ENCODE peak calls at places on chromosomes 6 and 20, in nine cellular contexts. B is GM12865, H is heart left ventricle, L is endothelial cell of umbilical vein, X is uterus, I is AG10803, K is Caco-2, M is body of pancreas, Y is IMR-90. E is an unnamed sample.

GRCh38 chr20:35660122-35660937 is 4.4 kb downstream of the CPNE1 start:
- DNase-seq in L (no peak), H (no peak), X (no peak), I (no peak), B (peak), K (no peak), Y (no peak), M (no peak), E (no peak)

GRCh38 chr6:39203398-39203797 is 25.9 kb downstream of the KCNK5 start:
- DNase-seq in B (no peak), X (no peak), Y (no peak), L (no peak), I (no peak), M (no peak), K (no peak), H (no peak), E (no peak)

GRCh38 chr6:74870403-74870802 is 335.4 kb downstream of the COL12A1 start:
- DNase-seq in H (no peak), Y (no peak), M (no peak), K (peak), I (peak), L (no peak), B (no peak), X (no peak), E (peak)

GRCh38 chr20:63533388-63533787 is 3.8 kb downstream of the PTK6 start:
- DNase-seq in K (no peak), M (no peak), I (no peak), Y (no peak), B (no peak), H (peak), X (no peak), L (no peak), E (no peak)

GRCh38 chr6:106084106-106084963 is 1.8 kb upstream of the PRDM1 start:
- DNase-seq in X (no peak), M (peak), H (no peak), L (peak), Y (peak), B (peak), I (peak), K (peak), E (peak)

GRCh38 chr20:22716824-22717351 is 132.5 kb upstream of the FOXA2 start:
- DNase-seq in M (no peak), I (no peak), H (no peak), X (no peak), K (no peak), B (no peak), Y (peak), L (peak), E (no peak)

GRCh38 chr6:117496383-117496990 is 14.0 kb downstream of the DCBLD1 start:
- DNase-seq in M (no peak), H (no peak), Y (peak), B (peak), L (peak), K (no peak), X (no peak), I (peak), E (peak)

GRCh38 chr6:129448965-129449364 is 261.0 kb downstream of the ARHGAP18 start:
- DNase-seq in L (no peak), H (no peak), M (no peak), X (no peak), B (peak), Y (no peak), I (no peak), K (no peak), E (no peak)

GRCh38 chr6:118980063-118980462 is 45.1 kb upstream of the MCM9 start:
- DNase-seq in H (no peak), I (peak), M (no peak), Y (peak), L (no peak), B (no peak), X (no peak), K (peak), E (peak)

GRCh38 chr6:23040899-23041298 is 471.5 kb downstream of the HDGFL1 start:
- DNase-seq in H (no peak), K (no peak), L (no peak), I (no peak), M (no peak), Y (no peak), B (no peak), X (no peak), E (no peak)

GRCh38 chr6:30612213-30612612 is 4.8 kb downstream of the PPP1R10 start:
- DNase-seq in X (no peak), M (no peak), B (no peak), I (peak), K (no peak), L (no peak), Y (peak), H (no peak), E (peak)

GRCh38 chr6:282867-283416 is 9.3 kb upstream of the DUSP22 start:
- DNase-seq in Y (no peak), H (no peak), K (no peak), B (no peak), M (no peak), X (no peak), L (no peak), I (no peak), E (no peak)

GRCh38 chr20:18164356-18164755 is 26.7 kb downstream of the KAT14 start:
- DNase-seq in X (no peak), M (no peak), Y (peak), H (no peak), I (peak), K (no peak), B (no peak), L (no peak), E (peak)

GRCh38 chr6:148085651-148086321 is 256.9 kb upstream of the SASH1 start:
- DNase-seq in L (no peak), I (no peak), X (no peak), B (no peak), M (no peak), K (no peak), H (no peak), Y (peak), E (no peak)

GRCh38 chr6:381742-382461 is 9.7 kb upstream of the IRF4 start:
- DNase-seq in H (no peak), L (no peak), B (no peak), K (no peak), I (no peak), X (no peak), M (no peak), Y (no peak), E (no peak)

GRCh38 chr20:34143951-34144350 is 31.9 kb upstream of the EIF2S2 start:
- DNase-seq in B (no peak), L (peak), H (no peak), M (no peak), Y (peak), K (no peak), X (no peak), I (peak), E (peak)

GRCh38 chr20:51012357-51012756 is 10.6 kb downstream of the KCNG1 start:
- DNase-seq in B (no peak), I (no peak), L (no peak), X (no peak), K (no peak), Y (no peak), H (no peak), M (no peak), E (no peak)

GRCh38 chr6:4459032-4459431 is 317.2 kb upstream of the CDYL start:
- DNase-seq in K (peak), M (no peak), Y (peak), H (no peak), B (no peak), L (peak), I (peak), X (no peak), E (peak)

GRCh38 chr6:7295916-7296315 is 17.1 kb downstream of the SSR1 start:
- DNase-seq in X (no peak), Y (no peak), H (no peak), B (no peak), K (no peak), L (no peak), M (no peak), I (no peak), E (no peak)

GRCh38 chr20:44395183-44395962 is 39.9 kb downstream of the HNF4A start:
- DNase-seq in K (no peak), X (no peak), Y (no peak), M (no peak), I (no peak), B (no peak), L (no peak), H (no peak), E (no peak)

GRCh38 chr6:127102299-127102698 is 16.2 kb upstream of the RSPO3 start:
- DNase-seq in B (no peak), Y (peak), K (no peak), X (no peak), I (peak), H (no peak), M (no peak), L (no peak), E (peak)

GRCh38 chr6:16059496-16059895 is 69.4 kb upstream of the MYLIP start:
- DNase-seq in H (no peak), Y (no peak), L (no peak), B (no peak), M (no peak), I (no peak), K (no peak), X (no peak), E (no peak)

GRCh38 chr6:29941006-29941405 is 1.3 kb upstream of the HLA-A start:
- DNase-seq in X (no peak), M (no peak), I (no peak), H (no peak), L (no peak), K (no peak), B (no peak), Y (no peak), E (peak)

GRCh38 chr6:36839819-36840379 is 655 bp upstream of the CPNE5 start:
- DNase-seq in M (peak), X (peak), K (peak), B (peak), H (peak), I (no peak), L (no peak), Y (no peak), E (no peak)

GRCh38 chr20:49282584-49283171 is 4.8 kb upstream of the ZNFX1 start:
- DNase-seq in M (no peak), B (peak), L (no peak), I (no peak), Y (no peak), K (no peak), H (no peak), X (no peak), E (no peak)

GRCh38 chr6:159463440-159463839 is 229.6 kb downstream of the SOD2 start:
- DNase-seq in H (no peak), L (no peak), K (no peak), I (peak), Y (peak), B (peak), M (no peak), X (no peak), E (peak)

GRCh38 chr6:150025201-150025917 is at the start of gene RAET1L:
- DNase-seq in H (no peak), B (no peak), X (peak), L (peak), K (no peak), I (peak), M (peak), Y (peak), E (peak)

GRCh38 chr6:37473364-37474095 is 26.2 kb downstream of the CCDC167 start:
- DNase-seq in H (peak), I (no peak), K (no peak), X (no peak), L (peak), B (no peak), Y (peak), M (peak), E (no peak)

GRCh38 chr6:75419980-75420379 is 73.6 kb downstream of the FILIP1 start:
- DNase-seq in K (no peak), L (no peak), X (no peak), I (no peak), H (no peak), B (no peak), Y (no peak), M (no peak), E (no peak)

GRCh38 chr20:54680872-54681297 is 205.5 kb downstream of the DOK5 start:
- DNase-seq in B (peak), L (peak), Y (peak), H (no peak), K (peak), I (peak), X (no peak), M (peak), E (peak)

GRCh38 chr6:47135772-47136171 is 93.6 kb upstream of the ADGRF1 start:
- DNase-seq in Y (peak), L (peak), H (no peak), I (peak), K (peak), M (no peak), X (no peak), B (no peak), E (peak)

GRCh38 chr6:109447878-109448555 is 7.5 kb downstream of the SMPD2 start:
- DNase-seq in Y (no peak), L (no peak), M (no peak), H (no peak), B (no peak), I (no peak), K (no peak), X (no peak), E (peak)

GRCh38 chr6:83853178-83853967 is at the start of gene RIPPLY2:
- DNase-seq in K (no peak), B (no peak), I (peak), M (peak), H (no peak), L (peak), X (no peak), Y (peak), E (peak)

GRCh38 chr20:18009116-18009515 is 40.3 kb downstream of the MGME1 start:
- DNase-seq in X (no peak), L (no peak), M (peak), Y (no peak), I (no peak), H (no peak), B (no peak), K (no peak), E (no peak)

GRCh38 chr20:62026564-62026856 is 39.2 kb downstream of the TAF4 start:
- DNase-seq in X (no peak), I (no peak), K (no peak), H (no peak), Y (no peak), M (no peak), B (no peak), L (no peak), E (no peak)

GRCh38 chr20:341682-342081 is 5.2 kb upstream of the NRSN2 start:
- DNase-seq in L (peak), B (no peak), M (no peak), I (peak), K (no peak), Y (peak), H (no peak), X (no peak), E (peak)

GRCh38 chr6:12099623-12100022 is 87.5 kb downstream of the HIVEP1 start:
- DNase-seq in Y (peak), X (no peak), I (no peak), L (no peak), K (no peak), M (no peak), B (no peak), H (no peak), E (no peak)

GRCh38 chr6:21317634-21318033 is 275.9 kb upstream of the SOX4 start:
- DNase-seq in M (no peak), H (no peak), B (no peak), I (no peak), K (no peak), Y (no peak), L (no peak), X (no peak), E (no peak)

GRCh38 chr20:57547250-57547649 is 13.7 kb upstream of the PCK1 start:
- DNase-seq in B (no peak), K (no peak), M (no peak), L (no peak), H (no peak), Y (peak), X (no peak), I (no peak), E (peak)
- TF ChIP-seq CTCF in B (no peak), K (no peak), M (no peak), L (no peak), H (no peak), Y (no peak), X (no peak), I (no peak), E (no peak)

DNA sequence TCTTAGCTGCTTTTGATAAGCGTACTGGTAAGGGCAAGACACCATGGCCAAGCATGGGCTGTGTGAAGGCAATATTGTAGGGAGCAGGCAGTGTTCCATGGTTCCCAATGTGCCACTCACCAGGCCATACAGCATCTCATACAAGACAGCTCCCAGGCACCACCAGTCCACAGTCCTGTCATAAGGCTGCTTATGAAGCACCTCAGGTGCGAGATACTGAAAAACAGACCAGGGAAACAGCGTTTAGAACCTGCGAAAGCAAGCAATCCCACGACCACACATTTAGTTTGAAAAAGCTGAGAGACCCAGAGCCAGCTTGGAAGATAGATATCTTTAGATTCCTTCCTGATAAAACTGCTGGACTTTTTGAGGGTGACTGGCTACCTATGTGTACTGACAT is 119.1 kb upstream of the SLC2A12 start:
- DNase-seq in X (no peak), Y (peak), B (no peak), L (no peak), I (peak), K (no peak), M (peak), H (no peak), E (peak)
- H3K4me3 ChIP-seq in X (no peak), Y (peak), B (no peak), L (peak), I (peak), K (no peak), M (peak), H (peak), E (peak)

GRCh38 chr20:21490105-21490504 is 23.8 kb downstream of the NKX2-2 start:
- DNase-seq in H (no peak), I (peak), M (no peak), L (peak), Y (peak), K (no peak), B (no peak), X (no peak), E (no peak)
- TF ChIP-seq CTCF in H (no peak), I (peak), M (no peak), L (no peak), Y (peak), K (no peak), B (no peak), X (no peak), E (peak)

DNA sequence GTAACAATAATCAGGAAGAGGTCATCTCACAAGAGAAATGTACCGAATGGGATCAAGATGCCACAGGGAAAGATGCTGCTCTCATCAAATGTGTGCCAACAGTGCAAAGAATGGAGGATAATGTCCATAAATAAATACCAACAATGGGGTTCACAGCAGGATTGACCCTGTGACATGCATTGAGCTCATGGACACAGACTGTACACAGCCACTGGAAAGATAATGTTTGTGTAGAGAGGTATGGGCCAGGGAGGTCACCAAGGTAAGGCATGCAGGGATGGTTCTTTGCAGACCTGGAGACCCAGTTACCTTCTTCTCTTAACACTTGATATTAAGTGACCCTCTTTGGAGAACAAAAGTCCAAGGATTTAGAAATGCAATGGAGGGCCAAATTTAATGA is 1.5 kb downstream of the AGPAT1 start:
- DNase-seq in I (no peak), Y (no peak), K (no peak), L (no peak), M (no peak), B (no peak), H (no peak), X (no peak), E (no peak)
- H3K4me3 ChIP-seq in I (peak), Y (no peak), K (no peak), L (no peak), M (no peak), B (no peak), H (peak), X (no peak), E (no peak)

GRCh38 chr6:108113557-108114519 is 39.3 kb upstream of the OSTM1 start:
- DNase-seq in K (peak), L (peak), I (peak), Y (peak), X (peak), H (peak), M (peak), B (peak), E (peak)
- TF ChIP-seq CTCF in K (peak), L (peak), I (peak), Y (peak), X (peak), H (peak), M (peak), B (peak), E (peak)

GRCh38 chr6:143872211-143872610 is 7.9 kb downstream of the ZC2HC1B start:
- DNase-seq in I (no peak), L (no peak), M (no peak), H (no peak), B (peak), Y (peak), X (no peak), K (no peak), E (peak)
- H3K4me3 ChIP-seq in I (no peak), L (no peak), M (no peak), H (no peak), B (no peak), Y (no peak), X (no peak), K (no peak), E (no peak)

DNA sequence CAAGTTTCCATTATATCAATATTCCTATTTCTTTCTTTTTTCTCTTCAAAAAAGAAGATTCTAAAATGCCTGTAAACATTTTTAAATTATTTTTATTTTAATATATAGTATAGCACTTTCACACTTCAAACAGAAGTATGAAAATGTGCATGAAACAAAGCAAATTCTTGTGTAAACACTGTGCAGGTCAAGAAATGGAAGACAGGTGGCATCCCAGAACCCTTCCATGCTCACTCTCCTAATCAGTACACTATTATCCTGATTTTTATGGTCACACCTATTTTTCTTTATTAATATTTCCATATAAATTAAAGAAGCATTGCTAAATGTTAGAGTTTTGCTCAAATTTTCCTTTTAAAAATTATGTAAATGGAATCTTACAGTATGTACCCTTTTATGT is 561.6 kb upstream of the RNF217 start:
- DNase-seq in M (no peak), K (no peak), I (no peak), X (no peak), B (no peak), L (no peak), Y (no peak), H (no peak), E (no peak)
- TF ChIP-seq CTCF in M (no peak), K (peak), I (no peak), X (no peak), B (no peak), L (peak), Y (no peak), H (no peak), E (no peak)

DNA sequence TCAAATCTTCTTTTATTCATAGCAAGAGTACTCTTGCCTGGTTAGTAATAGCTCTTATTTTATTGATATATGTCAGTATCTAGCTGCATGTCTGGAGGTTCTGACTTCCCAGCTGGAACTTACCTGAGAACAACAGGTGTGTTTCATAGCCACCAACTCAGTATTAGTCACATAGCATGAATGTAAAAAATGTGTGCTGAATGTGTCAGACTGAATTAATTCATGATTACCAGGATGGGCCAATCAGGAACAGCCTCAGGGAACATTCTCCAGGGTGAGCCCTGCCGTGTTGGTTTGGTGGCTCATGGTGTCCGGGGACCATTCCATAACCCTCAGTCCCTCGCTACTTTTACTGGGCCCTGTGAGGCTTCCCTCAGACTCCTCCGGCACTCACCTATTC is 99.7 kb downstream of the TULP4 start:
- DNase-seq in M (no peak), H (no peak), L (no peak), B (no peak), K (peak), Y (no peak), X (no peak), I (no peak), E (no peak)
- H3K4me3 ChIP-seq in M (no peak), H (no peak), L (no peak), B (no peak), K (no peak), Y (no peak), X (no peak), I (no peak), E (no peak)